ENCODE peak calls at places on chromosomes 1 and 21, in four cellular contexts. One of them, this sample, is unnamed.

GRCh38 chr1:81142099-81142776 is 658.5 kb upstream of the ADGRL2 start:
- DNase-seq in transverse colon: no peak
- DNase-seq in psoas muscle: no peak
- DNase-seq in choroid plexus epithelial cell: peak; percentile 74
- DNase-seq in this sample: no peak

GRCh38 chr1:201535046-201535777 is 3.7 kb upstream of the NAV1 start:
- DNase-seq in transverse colon: no peak
- DNase-seq in psoas muscle: no peak
- DNase-seq in choroid plexus epithelial cell: peak; percentile 54
- DNase-seq in this sample: no peak

GRCh38 chr1:180503274-180503862 is 991 bp upstream of the ACBD6 start:
- DNase-seq in psoas muscle: no peak
- DNase-seq in choroid plexus epithelial cell: peak; percentile 37
- DNase-seq in transverse colon: peak; percentile 22
- DNase-seq in this sample: no peak

GRCh38 chr1:185645201-185645640 is 89.0 kb upstream of the HMCN1 start:
- DNase-seq in choroid plexus epithelial cell: peak; percentile 14
- DNase-seq in psoas muscle: no peak
- DNase-seq in transverse colon: no peak
- DNase-seq in this sample: no peak

GRCh38 chr1:100544791-100545190 is 6.9 kb downstream of the GPR88 start:
- DNase-seq in choroid plexus epithelial cell: no peak
- DNase-seq in psoas muscle: no peak
- DNase-seq in transverse colon: no peak
- DNase-seq in this sample: no peak

GRCh38 chr1:4771721-4772120 is 117.3 kb downstream of the AJAP1 start:
- DNase-seq in transverse colon: no peak
- DNase-seq in choroid plexus epithelial cell: no peak
- DNase-seq in psoas muscle: no peak
- DNase-seq in this sample: no peak

GRCh38 chr1:155871390-155871789 is 12.0 kb downstream of the SYT11 start:
- DNase-seq in psoas muscle: no peak
- DNase-seq in choroid plexus epithelial cell: peak; percentile 13
- DNase-seq in transverse colon: no peak
- DNase-seq in this sample: no peak

GRCh38 chr1:212520299-212520698 is 87.6 kb downstream of the NENF start:
- DNase-seq in transverse colon: no peak
- DNase-seq in psoas muscle: no peak
- DNase-seq in choroid plexus epithelial cell: no peak
- DNase-seq in this sample: no peak

GRCh38 chr1:5994713-5995621 is 2.7 kb upstream of the NPHP4 start:
- DNase-seq in transverse colon: peak; percentile 39
- DNase-seq in choroid plexus epithelial cell: no peak
- DNase-seq in psoas muscle: peak; percentile 3
- DNase-seq in this sample: peak; percentile 77

GRCh38 chr1:65001238-65001792 is 35.0 kb upstream of the JAK1 start:
- DNase-seq in transverse colon: peak; percentile 72
- DNase-seq in psoas muscle: peak; percentile 87
- DNase-seq in choroid plexus epithelial cell: peak; percentile 69
- DNase-seq in this sample: no peak

GRCh38 chr1:1470626-1471388 is 758 bp upstream of the ATAD3B start:
- DNase-seq in choroid plexus epithelial cell: no peak
- DNase-seq in psoas muscle: no peak
- DNase-seq in transverse colon: peak; percentile 44
- DNase-seq in this sample: peak; percentile 31

GRCh38 chr1:216466162-216466801 is 43.0 kb upstream of the USH2A start:
- DNase-seq in psoas muscle: no peak
- DNase-seq in choroid plexus epithelial cell: no peak
- DNase-seq in transverse colon: no peak
- DNase-seq in this sample: no peak

GRCh38 chr1:3910049-3910731 is 10.1 kb upstream of the C1orf174 start:
- DNase-seq in choroid plexus epithelial cell: no peak
- DNase-seq in psoas muscle: no peak
- DNase-seq in transverse colon: no peak
- DNase-seq in this sample: no peak

GRCh38 chr1:39398278-39399010 is 93.0 kb upstream of the BMP8A start:
- DNase-seq in transverse colon: peak; percentile 71
- DNase-seq in psoas muscle: peak; percentile 56
- DNase-seq in choroid plexus epithelial cell: peak; percentile 98
- DNase-seq in this sample: peak; percentile 56

GRCh38 chr1:147496571-147496970 is 44.7 kb upstream of the BCL9 start:
- DNase-seq in choroid plexus epithelial cell: peak; percentile 64
- DNase-seq in psoas muscle: peak; percentile 34
- DNase-seq in transverse colon: peak; percentile 11
- DNase-seq in this sample: no peak

GRCh38 chr1:62076286-62076685 is 118.4 kb upstream of the L1TD1 start:
- DNase-seq in transverse colon: no peak
- DNase-seq in choroid plexus epithelial cell: peak; percentile 92
- DNase-seq in psoas muscle: no peak
- DNase-seq in this sample: no peak

GRCh38 chr21:41913230-41913629 is 34.1 kb upstream of the PRDM15 start:
- DNase-seq in choroid plexus epithelial cell: no peak
- DNase-seq in psoas muscle: no peak
- DNase-seq in transverse colon: no peak
- DNase-seq in this sample: no peak

GRCh38 chr1:23286401-23286800 is 57.7 kb downstream of the HNRNPR start:
- DNase-seq in transverse colon: no peak
- DNase-seq in psoas muscle: no peak
- DNase-seq in choroid plexus epithelial cell: no peak
- DNase-seq in this sample: no peak

GRCh38 chr1:37478451-37478871 is 4.1 kb downstream of the ZC3H12A start:
- DNase-seq in choroid plexus epithelial cell: peak; percentile 54
- DNase-seq in psoas muscle: peak; percentile 15
- DNase-seq in transverse colon: peak; percentile 24
- DNase-seq in this sample: no peak

GRCh38 chr1:181119076-181119989 is 30.8 kb downstream of the IER5 start:
- DNase-seq in choroid plexus epithelial cell: no peak
- DNase-seq in psoas muscle: no peak
- DNase-seq in transverse colon: no peak
- DNase-seq in this sample: no peak

GRCh38 chr1:179953974-179954493 is 576 bp upstream of the CEP350 start:
- DNase-seq in transverse colon: peak; percentile 38
- DNase-seq in psoas muscle: no peak
- DNase-seq in choroid plexus epithelial cell: peak; percentile 63
- DNase-seq in this sample: peak; percentile 70

GRCh38 chr1:204545881-204546280 is 29.7 kb downstream of the MDM4 start:
- DNase-seq in psoas muscle: no peak
- DNase-seq in choroid plexus epithelial cell: peak; percentile 26
- DNase-seq in transverse colon: no peak
- DNase-seq in this sample: peak; percentile 71

GRCh38 chr21:43363506-43364260 is 63.2 kb downstream of the SIK1 start:
- DNase-seq in psoas muscle: no peak
- DNase-seq in choroid plexus epithelial cell: no peak
- DNase-seq in transverse colon: no peak
- DNase-seq in this sample: no peak

GRCh38 chr1:160797163-160797797 is 1.3 kb downstream of the LY9 start:
- DNase-seq in transverse colon: no peak
- DNase-seq in choroid plexus epithelial cell: no peak
- DNase-seq in psoas muscle: no peak
- DNase-seq in this sample: peak; percentile 68
- H3K4me3 ChIP-seq in transverse colon: no peak overlapping the region
- H3K4me3 ChIP-seq in choroid plexus epithelial cell: no peak overlapping the region
- H3K4me3 ChIP-seq in psoas muscle: no peak overlapping the region
- H3K4me3 ChIP-seq in this sample: peak overlapping the region; percentile 70

GRCh38 chr1:219991511-219991810 is 54.8 kb downstream of the EPRS1 start:
- DNase-seq in choroid plexus epithelial cell: no peak
- DNase-seq in transverse colon: no peak
- DNase-seq in psoas muscle: no peak
- DNase-seq in this sample: no peak

GRCh38 chr1:219988818-219989217 is 57.5 kb downstream of the EPRS1 start:
- DNase-seq in psoas muscle: no peak
- DNase-seq in transverse colon: no peak
- DNase-seq in choroid plexus epithelial cell: no peak
- DNase-seq in this sample: no peak

GRCh38 chr1:219988387-219988786 is 57.9 kb downstream of the EPRS1 start:
- DNase-seq in choroid plexus epithelial cell: no peak
- DNase-seq in transverse colon: no peak
- DNase-seq in psoas muscle: no peak
- DNase-seq in this sample: peak; percentile 70

GRCh38 chr1:219990782-219991510 is 55.4 kb downstream of the EPRS1 start:
- DNase-seq in psoas muscle: no peak
- DNase-seq in transverse colon: no peak
- DNase-seq in choroid plexus epithelial cell: peak; percentile 70
- DNase-seq in this sample: peak; percentile 45

GRCh38 chr1:219993554-219994433 is 52.5 kb downstream of the EPRS1 start:
- DNase-seq in choroid plexus epithelial cell: peak; percentile 50
- DNase-seq in psoas muscle: no peak
- DNase-seq in transverse colon: no peak
- DNase-seq in this sample: no peak
- H3K4me3 ChIP-seq in choroid plexus epithelial cell: no peak overlapping the region
- H3K4me3 ChIP-seq in psoas muscle: no peak overlapping the region
- H3K4me3 ChIP-seq in transverse colon: no peak overlapping the region
- H3K4me3 ChIP-seq in this sample: no peak overlapping the region

DNA sequence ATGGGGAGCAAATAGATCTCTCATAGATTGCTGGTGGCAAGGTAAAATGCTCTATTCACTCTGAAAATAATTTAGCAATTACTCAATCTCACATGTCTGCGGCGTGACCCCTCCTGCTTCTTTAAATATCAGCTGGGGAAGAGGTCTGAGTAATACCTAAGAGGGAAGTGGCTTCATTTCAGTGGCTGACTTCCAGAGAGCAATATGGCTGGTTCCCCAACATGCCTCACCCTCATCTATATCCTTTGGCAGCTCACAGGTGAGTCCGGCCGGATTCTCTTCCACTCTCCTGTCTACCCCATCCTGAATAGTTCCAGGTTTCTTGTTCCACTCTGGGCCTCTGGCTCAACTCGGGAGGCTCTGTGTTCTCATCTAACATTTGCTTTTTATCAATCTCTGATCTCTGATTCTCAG is at the start of gene SLAMF7:
- DNase-seq in psoas muscle: no peak
- DNase-seq in transverse colon: peak; percentile 42
- DNase-seq in choroid plexus epithelial cell: peak; percentile 23
- DNase-seq in this sample: peak; percentile 75
- H3K4me3 ChIP-seq in psoas muscle: no peak within 1 kb of the TSS
- H3K4me3 ChIP-seq in transverse colon: peak within 1 kb of the TSS; percentile 9
- H3K4me3 ChIP-seq in choroid plexus epithelial cell: no peak within 1 kb of the TSS
- H3K4me3 ChIP-seq in this sample: peak within 1 kb of the TSS; percentile 81

DNA sequence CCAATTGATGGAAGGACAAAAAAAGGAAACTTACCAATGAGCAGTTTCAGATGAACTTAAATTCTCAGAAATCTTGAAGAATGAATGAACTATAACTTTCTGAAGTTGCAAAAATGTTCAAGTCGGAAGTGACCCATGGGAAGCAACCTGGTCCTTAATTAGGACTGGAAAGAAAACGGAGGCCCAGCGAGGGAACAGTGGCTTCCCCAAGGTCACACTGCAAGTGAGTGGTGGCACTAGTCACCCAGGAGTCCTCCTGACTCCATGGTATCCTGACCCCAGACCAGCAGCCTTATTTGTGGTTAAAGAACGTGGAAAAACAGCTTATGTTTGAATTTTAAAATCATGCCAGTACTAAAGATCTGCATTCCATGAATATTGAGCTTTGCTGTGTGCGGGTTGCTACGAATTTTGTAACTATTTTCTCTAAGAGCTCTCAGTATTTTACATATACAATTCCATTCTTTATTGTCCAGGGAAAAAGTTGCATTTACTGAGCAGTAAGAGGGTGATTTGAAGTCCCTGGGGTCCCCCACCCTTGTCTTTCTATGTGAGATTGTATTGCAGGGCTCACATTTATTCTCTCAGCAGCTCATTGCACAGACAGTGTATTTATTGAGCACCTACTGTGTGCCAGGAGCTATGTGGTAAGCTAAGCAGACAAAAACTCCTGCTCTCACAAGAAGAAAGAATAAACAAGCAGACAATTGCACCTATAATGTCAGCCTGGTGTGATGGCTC is 61.5 kb upstream of the ATP5PO start:
- DNase-seq in transverse colon: no peak
- DNase-seq in psoas muscle: no peak
- DNase-seq in choroid plexus epithelial cell: peak; percentile 30
- DNase-seq in this sample: no peak
- H3K4me3 ChIP-seq in transverse colon: no peak overlapping the region
- H3K4me3 ChIP-seq in psoas muscle: peak overlapping the region; percentile 50
- H3K4me3 ChIP-seq in choroid plexus epithelial cell: no peak overlapping the region
- H3K4me3 ChIP-seq in this sample: no peak overlapping the region

DNA sequence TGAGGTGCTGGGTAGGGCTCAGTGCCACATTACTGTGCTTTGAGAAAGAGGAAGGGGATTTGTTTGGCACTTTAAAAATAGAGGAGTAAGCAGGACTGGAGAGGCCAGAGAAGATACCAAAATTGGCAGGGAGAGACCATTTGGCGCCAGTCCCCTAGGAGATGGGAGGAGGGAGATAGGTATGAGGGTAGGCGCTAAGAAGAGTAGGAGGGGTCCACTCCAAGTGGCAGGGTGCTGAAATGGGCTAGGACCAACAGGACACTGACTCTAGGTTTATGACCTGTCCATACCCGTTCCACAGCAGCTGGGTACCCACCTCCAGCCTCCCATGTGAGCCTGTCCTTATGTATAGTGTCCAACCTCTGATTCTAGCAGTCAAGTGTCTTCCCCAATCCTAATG is 1.0 kb upstream of the CRTC2 start:
- DNase-seq in psoas muscle: no peak
- DNase-seq in transverse colon: no peak
- DNase-seq in choroid plexus epithelial cell: no peak
- DNase-seq in this sample: no peak
- H3K4me3 ChIP-seq in psoas muscle: peak overlapping the region; percentile 97
- H3K4me3 ChIP-seq in transverse colon: no peak overlapping the region
- H3K4me3 ChIP-seq in choroid plexus epithelial cell: no peak overlapping the region
- H3K4me3 ChIP-seq in this sample: no peak overlapping the region